ENCODE peak calls at places on chromosome 7, in five cellular contexts. F is cardiac fibroblast, U is HT1080, P is EL, J is tibial nerve. K is an unnamed sample.

GRCh38 chr7:142808802-142809583 is 38.2 kb downstream of the PRSS2 start:
- DNase-seq in F (peak), U (peak), P (peak), J (no peak), K (peak)

GRCh38 chr7:120023494-120024167 is 249.3 kb upstream of the KCND2 start:
- DNase-seq in F (peak), U (peak), P (no peak), J (no peak), K (no peak)

GRCh38 chr7:130114776-130115175 is 44.4 kb downstream of the KLHDC10 start:
- DNase-seq in F (no peak), U (no peak), P (no peak), J (no peak), K (peak)

GRCh38 chr7:5423844-5424688 is 432 bp upstream of the TNRC18 start:
- DNase-seq in F (peak), U (peak), P (peak), J (peak), K (peak)

GRCh38 chr7:33824911-33825459 is 80.4 kb upstream of the BMPER start:
- DNase-seq in F (no peak), U (no peak), P (peak), J (no peak), K (no peak)

GRCh38 chr7:110801502-110801901 is 289.4 kb upstream of the LRRN3 start:
- DNase-seq in F (no peak), U (no peak), P (no peak), J (no peak), K (no peak)

GRCh38 chr7:4906682-4907081 is 23.2 kb upstream of the RADIL start:
- DNase-seq in F (no peak), U (no peak), P (no peak), J (no peak), K (no peak)

GRCh38 chr7:25656581-25657026 is 428.3 kb upstream of the NPVF start:
- DNase-seq in F (no peak), U (no peak), P (no peak), J (peak), K (no peak)

GRCh38 chr7:36597099-36597773 is 127.1 kb downstream of the AOAH start:
- DNase-seq in F (no peak), U (no peak), P (no peak), J (no peak), K (peak)

GRCh38 chr7:7017707-7018265 is 164.6 kb upstream of the C1GALT1 start:
- DNase-seq in F (no peak), U (no peak), P (peak), J (no peak), K (no peak)

GRCh38 chr7:6634021-6634420 is 3.1 kb upstream of the ZNF316 start:
- DNase-seq in F (no peak), U (no peak), P (no peak), J (no peak), K (no peak)

GRCh38 chr7:73560035-73560835 is 2.7 kb upstream of the BCL7B start:
- DNase-seq in F (peak), U (peak), P (peak), J (no peak), K (peak)